ENCODE peak calls at places on chromosomes 3 and 15, in seven cellular contexts. B is kidney; D is cardiac muscle cell; V is GM23248; L is DMS153; U is Karpas-422; G is activated naive CD8-positive, alpha-beta T cell treated with anti-CD3 and anti-CD28 coated beads, Interleukin-2, amount 50 U/mL, for 16 hours. W is an unnamed sample.

GRCh38 chr3:98743071-98743470 is 20.1 kb upstream of the ST3GAL6 start:
- DNase-seq in D (no peak), B (no peak), V (no peak), L (no peak), G (no peak), U (no peak), W (no peak)

GRCh38 chr3:140758791-140759444 is 81.1 kb downstream of the TRIM42 start:
- DNase-seq in L (no peak), G (no peak), U (no peak), B (no peak), V (no peak), D (no peak), W (no peak)

GRCh38 chr3:126528800-126529541 is 5.0 kb downstream of the CHST13 start:
- DNase-seq in V (peak), U (no peak), D (peak), L (no peak), B (peak), G (no peak), W (no peak)

GRCh38 chr3:157447026-157447694 is 10.5 kb downstream of the PTX3 start:
- DNase-seq in G (no peak), D (no peak), B (no peak), U (peak), V (peak), L (no peak), W (no peak)

GRCh38 chr3:64191822-64192221 is 33.4 kb downstream of the PRICKLE2 start:
- DNase-seq in B (no peak), D (no peak), L (no peak), G (no peak), U (no peak), V (no peak), W (no peak)

GRCh38 chr15:80468776-80469175 is 64.6 kb downstream of the ARNT2 start:
- DNase-seq in U (no peak), D (no peak), G (no peak), B (no peak), L (no peak), V (no peak), W (no peak)

GRCh38 chr3:44114142-44114541 is 127.5 kb upstream of the TOPAZ1 start:
- DNase-seq in B (no peak), V (peak), L (no peak), G (peak), U (peak), D (peak), W (no peak)

GRCh38 chr3:50246517-50246954 is 10.5 kb downstream of the GNAI2 start:
- DNase-seq in U (peak), V (peak), L (no peak), G (peak), D (no peak), B (peak), W (no peak)

GRCh38 chr15:42591238-42591936 is 16.0 kb downstream of the STARD9 start:
- DNase-seq in B (no peak), D (no peak), U (no peak), G (no peak), V (peak), L (no peak), W (no peak)

GRCh38 chr3:115698851-115699535 is 75.7 kb downstream of the GAP43 start:
- DNase-seq in V (peak), L (peak), U (no peak), G (no peak), D (no peak), B (no peak), W (no peak)

GRCh38 chr15:48966595-48967301 is 3.0 kb upstream of the SHC4 start:
- DNase-seq in B (no peak), G (no peak), V (peak), L (no peak), U (no peak), D (no peak), W (no peak)

W was measured in NCI-H1436 treated with DMSO at 0.1 percent for 48 hours.